ENCODE peak calls at places on chromosomes 4 and X, in six cellular contexts. One of them, this sample, is unnamed.

GRCh38 chr4:37780444-37781133 is 45.9 kb upstream of the PGM2 start:
- DNase-seq in kidney epithelial cell: no peak
- DNase-seq in OCI-LY7: peak
- DNase-seq in body of pancreas: no peak
- DNase-seq in PC-3: no peak
- DNase-seq in CD8-positive, alpha-beta T cell: peak
- DNase-seq in this sample: no peak

GRCh38 chr4:93693141-93693540 is 135.4 kb upstream of the ATOH1 start:
- DNase-seq in PC-3: no peak
- DNase-seq in OCI-LY7: no peak
- DNase-seq in CD8-positive, alpha-beta T cell: no peak
- DNase-seq in kidney epithelial cell: no peak
- DNase-seq in body of pancreas: no peak
- DNase-seq in this sample: no peak

GRCh38 chrX:50211510-50211909 is 6.9 kb downstream of the CCNB3 start:
- DNase-seq in PC-3: peak
- DNase-seq in CD8-positive, alpha-beta T cell: no peak
- DNase-seq in OCI-LY7: peak
- DNase-seq in body of pancreas: no peak
- DNase-seq in kidney epithelial cell: no peak
- DNase-seq in this sample: no peak

GRCh38 chrX:134821370-134821769 is 163.1 kb upstream of the PLAC1 start:
- DNase-seq in kidney epithelial cell: no peak
- DNase-seq in CD8-positive, alpha-beta T cell: no peak
- DNase-seq in body of pancreas: no peak
- DNase-seq in PC-3: peak
- DNase-seq in OCI-LY7: no peak
- DNase-seq in this sample: no peak

GRCh38 chrX:24426921-24427746 is 38.0 kb upstream of the PDK3 start:
- DNase-seq in CD8-positive, alpha-beta T cell: no peak
- DNase-seq in OCI-LY7: no peak
- DNase-seq in PC-3: no peak
- DNase-seq in kidney epithelial cell: no peak
- DNase-seq in body of pancreas: no peak
- DNase-seq in this sample: peak

GRCh38 chrX:111447298-111447697 is 35.3 kb upstream of the DCX start:
- DNase-seq in PC-3: peak
- DNase-seq in body of pancreas: peak
- DNase-seq in CD8-positive, alpha-beta T cell: no peak
- DNase-seq in kidney epithelial cell: no peak
- DNase-seq in OCI-LY7: peak
- DNase-seq in this sample: no peak

GRCh38 chrX:19389217-19389616 is 45.5 kb downstream of the PDHA1 start:
- DNase-seq in OCI-LY7: no peak
- DNase-seq in body of pancreas: no peak
- DNase-seq in kidney epithelial cell: no peak
- DNase-seq in CD8-positive, alpha-beta T cell: no peak
- DNase-seq in PC-3: no peak
- DNase-seq in this sample: no peak

GRCh38 chrX:77779695-77780094 is 6.3 kb downstream of the ATRX start:
- DNase-seq in kidney epithelial cell: no peak
- DNase-seq in CD8-positive, alpha-beta T cell: no peak
- DNase-seq in body of pancreas: no peak
- DNase-seq in PC-3: no peak
- DNase-seq in OCI-LY7: no peak
- DNase-seq in this sample: no peak

GRCh38 chr4:54173281-54173912 is 55.7 kb upstream of the PDGFRA start:
- DNase-seq in body of pancreas: no peak
- DNase-seq in CD8-positive, alpha-beta T cell: no peak
- DNase-seq in OCI-LY7: no peak
- DNase-seq in PC-3: peak
- DNase-seq in kidney epithelial cell: no peak
- DNase-seq in this sample: no peak

GRCh38 chr4:21921526-21922180 is 26.9 kb downstream of the KCNIP4 start:
- DNase-seq in kidney epithelial cell: no peak
- DNase-seq in body of pancreas: no peak
- DNase-seq in OCI-LY7: no peak
- DNase-seq in CD8-positive, alpha-beta T cell: no peak
- DNase-seq in PC-3: no peak
- DNase-seq in this sample: no peak

GRCh38 chrX:153983321-153983729 is 10.8 kb downstream of the TMEM187 start:
- DNase-seq in body of pancreas: no peak
- DNase-seq in CD8-positive, alpha-beta T cell: no peak
- DNase-seq in OCI-LY7: no peak
- DNase-seq in PC-3: no peak
- DNase-seq in kidney epithelial cell: no peak
- DNase-seq in this sample: no peak

DNA sequence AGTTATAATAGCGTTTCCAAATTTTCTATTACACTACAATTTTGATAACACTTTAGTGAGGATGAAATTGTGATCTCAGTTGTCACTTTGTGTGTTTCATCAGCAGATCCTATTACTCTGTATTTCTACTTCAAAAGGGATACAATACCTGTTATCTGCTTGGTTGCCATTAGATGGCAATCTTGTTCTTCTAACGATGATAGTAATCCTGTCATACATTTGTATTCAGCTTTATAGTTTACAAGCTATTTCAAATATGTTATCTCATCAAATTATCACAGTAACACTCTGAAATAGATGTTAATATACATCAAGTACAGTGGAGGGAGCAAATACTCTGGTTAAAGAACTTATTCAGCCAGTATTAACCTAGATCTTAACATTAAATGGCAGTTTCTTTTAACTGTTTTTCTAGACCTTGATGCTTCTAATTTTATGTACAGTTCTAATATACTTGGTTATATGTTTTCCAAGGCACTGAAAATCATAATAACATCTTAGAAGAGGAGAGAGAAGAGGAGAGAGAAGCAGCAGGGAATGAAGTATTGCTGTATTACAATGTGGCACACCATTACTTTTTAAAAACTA is 292.0 kb downstream of the CCSER1 start:
- DNase-seq in PC-3: peak
- DNase-seq in kidney epithelial cell: peak
- DNase-seq in CD8-positive, alpha-beta T cell: no peak
- DNase-seq in body of pancreas: no peak
- DNase-seq in OCI-LY7: peak
- DNase-seq in this sample: peak
- TF ChIP-seq CTCF in PC-3: peak
- TF ChIP-seq CTCF in kidney epithelial cell: peak
- TF ChIP-seq CTCF in CD8-positive, alpha-beta T cell: no peak
- TF ChIP-seq CTCF in body of pancreas: peak
- TF ChIP-seq CTCF in OCI-LY7: peak
- TF ChIP-seq CTCF in this sample: peak

DNA sequence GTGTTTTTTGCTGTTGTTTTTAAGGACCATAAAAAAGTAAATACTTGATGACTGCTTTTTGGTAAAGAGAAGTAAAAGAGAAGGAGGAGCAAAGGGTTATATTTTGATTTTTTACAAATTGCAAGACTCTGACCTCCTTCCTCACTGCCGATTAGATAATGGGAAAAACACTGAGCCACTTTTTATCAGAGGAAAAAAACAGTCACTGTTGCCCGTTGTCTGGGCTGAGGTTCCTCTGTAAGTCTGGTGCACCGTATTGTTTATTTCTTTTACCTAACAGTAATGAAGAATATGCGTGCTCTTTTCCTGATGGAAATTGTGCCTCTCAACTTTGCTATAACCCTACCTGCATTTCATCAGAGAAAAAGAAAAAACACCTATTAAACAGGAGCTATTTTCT is 178.7 kb upstream of the EMCN start:
- DNase-seq in kidney epithelial cell: no peak
- DNase-seq in OCI-LY7: no peak
- DNase-seq in body of pancreas: no peak
- DNase-seq in CD8-positive, alpha-beta T cell: no peak
- DNase-seq in PC-3: no peak
- DNase-seq in this sample: no peak
- H3K4me3 ChIP-seq in kidney epithelial cell: no peak
- H3K4me3 ChIP-seq in OCI-LY7: no peak
- H3K4me3 ChIP-seq in body of pancreas: no peak
- H3K4me3 ChIP-seq in CD8-positive, alpha-beta T cell: no peak
- H3K4me3 ChIP-seq in PC-3: no peak
- H3K4me3 ChIP-seq in this sample: no peak

GRCh38 chrX:48509619-48510018 is 827 bp downstream of the PORCN start:
- DNase-seq in PC-3: no peak
- DNase-seq in OCI-LY7: no peak
- DNase-seq in kidney epithelial cell: no peak
- DNase-seq in body of pancreas: no peak
- DNase-seq in CD8-positive, alpha-beta T cell: no peak
- DNase-seq in this sample: no peak

GRCh38 chrX:48513670-48514069 is 4.9 kb downstream of the PORCN start:
- DNase-seq in OCI-LY7: no peak
- DNase-seq in body of pancreas: no peak
- DNase-seq in PC-3: no peak
- DNase-seq in CD8-positive, alpha-beta T cell: no peak
- DNase-seq in kidney epithelial cell: no peak
- DNase-seq in this sample: no peak

GRCh38 chrX:48512371-48512935 is 3.7 kb downstream of the PORCN start:
- DNase-seq in body of pancreas: no peak
- DNase-seq in CD8-positive, alpha-beta T cell: no peak
- DNase-seq in OCI-LY7: no peak
- DNase-seq in PC-3: no peak
- DNase-seq in kidney epithelial cell: no peak
- DNase-seq in this sample: no peak

GRCh38 chrX:48509245-48509590 is 426 bp downstream of the PORCN start:
- DNase-seq in OCI-LY7: no peak
- DNase-seq in PC-3: no peak
- DNase-seq in body of pancreas: no peak
- DNase-seq in kidney epithelial cell: no peak
- DNase-seq in CD8-positive, alpha-beta T cell: no peak
- DNase-seq in this sample: no peak

DNA sequence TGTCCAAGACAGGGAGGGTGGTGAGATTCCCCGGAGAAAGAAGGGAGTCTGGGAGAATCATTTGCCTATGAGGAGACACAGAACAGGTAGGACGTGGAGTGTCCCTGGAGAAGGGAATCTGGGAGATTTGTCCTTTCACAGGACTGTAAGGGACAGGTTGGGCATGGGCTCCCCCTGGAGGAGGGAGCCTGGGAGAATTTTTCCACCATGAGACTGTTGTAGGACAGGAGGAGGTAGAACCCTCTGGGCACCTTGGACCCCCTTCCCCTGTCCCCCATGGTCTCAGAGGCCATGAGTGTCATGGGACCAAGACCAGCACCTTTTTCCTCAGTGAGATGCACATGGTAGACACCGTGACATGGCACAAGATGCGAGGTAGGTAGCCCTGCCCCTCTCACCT is 2.8 kb downstream of the PORCN start:
- DNase-seq in kidney epithelial cell: no peak
- DNase-seq in CD8-positive, alpha-beta T cell: no peak
- DNase-seq in PC-3: peak
- DNase-seq in body of pancreas: peak
- DNase-seq in OCI-LY7: no peak
- DNase-seq in this sample: no peak
- TF ChIP-seq CTCF in kidney epithelial cell: peak
- TF ChIP-seq CTCF in CD8-positive, alpha-beta T cell: no peak
- TF ChIP-seq CTCF in PC-3: peak
- TF ChIP-seq CTCF in body of pancreas: peak
- TF ChIP-seq CTCF in OCI-LY7: peak
- TF ChIP-seq CTCF in this sample: peak

GRCh38 chrX:57286507-57287251 is at the start of gene FAAH2:
- DNase-seq in body of pancreas: peak
- DNase-seq in OCI-LY7: peak
- DNase-seq in CD8-positive, alpha-beta T cell: peak
- DNase-seq in PC-3: peak
- DNase-seq in kidney epithelial cell: peak
- DNase-seq in this sample: peak
- H3K4me3 ChIP-seq in body of pancreas: peak
- H3K4me3 ChIP-seq in OCI-LY7: peak
- H3K4me3 ChIP-seq in CD8-positive, alpha-beta T cell: peak
- H3K4me3 ChIP-seq in PC-3: peak
- H3K4me3 ChIP-seq in kidney epithelial cell: peak
- H3K4me3 ChIP-seq in this sample: peak

GRCh38 chrX:150854856-150855255 is 43.6 kb downstream of the CD99L2 start:
- DNase-seq in PC-3: no peak
- DNase-seq in body of pancreas: no peak
- DNase-seq in kidney epithelial cell: no peak
- DNase-seq in CD8-positive, alpha-beta T cell: no peak
- DNase-seq in OCI-LY7: peak
- DNase-seq in this sample: no peak
- TF ChIP-seq CTCF in PC-3: no peak
- TF ChIP-seq CTCF in body of pancreas: no peak
- TF ChIP-seq CTCF in kidney epithelial cell: no peak
- TF ChIP-seq CTCF in CD8-positive, alpha-beta T cell: no peak
- TF ChIP-seq CTCF in OCI-LY7: no peak
- TF ChIP-seq CTCF in this sample: no peak

This sample was measured in epithelial cell of proximal tubule.